ENCODE peak calls at places on chromosomes 7 and 10, in four cellular contexts. One of them, this sample, is unnamed.

GRCh38 chr10:102117391-102118159 is 2.6 kb downstream of the LDB1 start:
- DNase-seq in choroid plexus epithelial cell: peak
- DNase-seq in astrocyte of the spinal cord: peak
- DNase-seq in WERI-Rb-1: peak
- DNase-seq in this sample: peak

GRCh38 chr7:95180-95862 is 97.0 kb upstream of the FAM20C start:
- DNase-seq in WERI-Rb-1: no peak
- DNase-seq in choroid plexus epithelial cell: no peak
- DNase-seq in astrocyte of the spinal cord: peak
- DNase-seq in this sample: no peak

GRCh38 chr7:130008941-130009847 is 42.0 kb downstream of the ZC3HC1 start:
- DNase-seq in choroid plexus epithelial cell: peak
- DNase-seq in WERI-Rb-1: no peak
- DNase-seq in astrocyte of the spinal cord: peak
- DNase-seq in this sample: peak

GRCh38 chr10:45395554-45395953 is 21.5 kb downstream of the ALOX5 start:
- DNase-seq in astrocyte of the spinal cord: no peak
- DNase-seq in choroid plexus epithelial cell: no peak
- DNase-seq in WERI-Rb-1: no peak
- DNase-seq in this sample: no peak

GRCh38 chr10:21161647-21162046 is 264.5 kb upstream of the NEBL start:
- DNase-seq in astrocyte of the spinal cord: no peak
- DNase-seq in WERI-Rb-1: no peak
- DNase-seq in choroid plexus epithelial cell: no peak
- DNase-seq in this sample: no peak

GRCh38 chr10:623039-623438 is 66.4 kb downstream of the DIP2C start:
- DNase-seq in choroid plexus epithelial cell: no peak
- DNase-seq in WERI-Rb-1: no peak
- DNase-seq in astrocyte of the spinal cord: no peak
- DNase-seq in this sample: no peak

GRCh38 chr7:77426521-77427051 is 10.4 kb upstream of the GSAP start:
- DNase-seq in WERI-Rb-1: no peak
- DNase-seq in choroid plexus epithelial cell: peak
- DNase-seq in astrocyte of the spinal cord: peak
- DNase-seq in this sample: peak

GRCh38 chr7:77935652-77936348 is 137.2 kb downstream of the PHTF2 start:
- DNase-seq in WERI-Rb-1: no peak
- DNase-seq in astrocyte of the spinal cord: no peak
- DNase-seq in choroid plexus epithelial cell: peak
- DNase-seq in this sample: no peak

GRCh38 chr7:21671859-21672258 is 129.0 kb downstream of the DNAH11 start:
- DNase-seq in WERI-Rb-1: no peak
- DNase-seq in choroid plexus epithelial cell: no peak
- DNase-seq in astrocyte of the spinal cord: no peak
- DNase-seq in this sample: no peak

GRCh38 chr10:86703176-86703575 is 34.9 kb downstream of the LDB3 start:
- DNase-seq in WERI-Rb-1: no peak
- DNase-seq in astrocyte of the spinal cord: no peak
- DNase-seq in choroid plexus epithelial cell: no peak
- DNase-seq in this sample: no peak

GRCh38 chr7:111735661-111736323 is 173.5 kb upstream of the IMMP2L start:
- DNase-seq in astrocyte of the spinal cord: peak
- DNase-seq in choroid plexus epithelial cell: peak
- DNase-seq in WERI-Rb-1: peak
- DNase-seq in this sample: peak

GRCh38 chr10:132724436-132724835 is 61.5 kb downstream of the NKX6-2 start:
- DNase-seq in choroid plexus epithelial cell: peak
- DNase-seq in WERI-Rb-1: no peak
- DNase-seq in astrocyte of the spinal cord: peak
- DNase-seq in this sample: no peak

GRCh38 chr10:98077223-98077622 is 46.8 kb upstream of the CRTAC1 start:
- DNase-seq in choroid plexus epithelial cell: no peak
- DNase-seq in WERI-Rb-1: no peak
- DNase-seq in astrocyte of the spinal cord: no peak
- DNase-seq in this sample: peak

GRCh38 chr7:2032030-2032875 is 200.5 kb downstream of the MAD1L1 start:
- DNase-seq in choroid plexus epithelial cell: peak
- DNase-seq in astrocyte of the spinal cord: peak
- DNase-seq in WERI-Rb-1: no peak
- DNase-seq in this sample: no peak

DNA sequence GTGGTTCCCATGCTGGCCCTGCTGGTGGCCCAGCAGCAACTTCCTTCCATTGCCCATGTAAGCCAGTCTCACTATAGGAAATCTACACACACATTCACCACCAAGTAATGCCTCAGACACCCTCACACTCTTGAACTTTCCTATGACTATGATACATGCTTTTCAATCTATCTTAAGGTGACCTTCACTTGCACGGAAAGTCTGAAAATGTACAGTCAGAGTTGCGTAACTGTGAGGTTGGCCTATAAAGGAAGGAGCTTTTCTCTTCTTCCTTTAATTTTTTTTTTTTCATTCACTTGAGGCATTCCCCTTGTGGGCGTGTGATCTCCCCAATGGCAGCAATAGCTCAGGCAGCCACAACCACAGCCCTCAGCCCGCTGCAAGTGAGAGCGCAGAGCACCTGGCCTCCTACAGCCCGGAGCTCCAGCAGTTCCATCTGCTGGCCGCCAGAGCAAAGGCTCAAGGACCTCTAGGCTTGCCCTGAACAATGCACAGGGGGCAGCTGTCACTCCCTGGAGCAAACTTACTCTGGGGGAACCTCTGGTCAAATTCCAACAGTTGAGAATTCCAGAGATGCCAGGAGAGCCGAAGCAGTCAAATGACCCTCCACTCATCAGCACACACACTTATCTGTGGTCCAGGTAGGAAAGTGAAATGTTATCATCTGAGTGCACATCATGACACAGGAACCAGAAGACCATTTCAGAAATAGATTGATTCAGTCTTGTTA is 123.1 kb upstream of the ADO start:
- DNase-seq in WERI-Rb-1: no peak
- DNase-seq in choroid plexus epithelial cell: peak
- DNase-seq in astrocyte of the spinal cord: no peak
- DNase-seq in this sample: peak
- TF ChIP-seq CTCF in WERI-Rb-1: peak
- TF ChIP-seq CTCF in choroid plexus epithelial cell: no peak
- TF ChIP-seq CTCF in astrocyte of the spinal cord: no peak
- TF ChIP-seq CTCF in this sample: no peak

GRCh38 chr10:28294809-28295208 is 8.1 kb downstream of the MPP7 start:
- DNase-seq in WERI-Rb-1: no peak
- DNase-seq in choroid plexus epithelial cell: no peak
- DNase-seq in astrocyte of the spinal cord: no peak
- DNase-seq in this sample: no peak

GRCh38 chr10:28294169-28294532 is 8.7 kb downstream of the MPP7 start:
- DNase-seq in astrocyte of the spinal cord: no peak
- DNase-seq in WERI-Rb-1: no peak
- DNase-seq in choroid plexus epithelial cell: no peak
- DNase-seq in this sample: no peak

GRCh38 chr10:28291881-28292297 is 11.0 kb downstream of the MPP7 start:
- DNase-seq in choroid plexus epithelial cell: peak
- DNase-seq in WERI-Rb-1: no peak
- DNase-seq in astrocyte of the spinal cord: peak
- DNase-seq in this sample: peak

GRCh38 chr10:28295346-28295745 is 7.5 kb downstream of the MPP7 start:
- DNase-seq in WERI-Rb-1: no peak
- DNase-seq in astrocyte of the spinal cord: no peak
- DNase-seq in choroid plexus epithelial cell: no peak
- DNase-seq in this sample: no peak

GRCh38 chr10:28293238-28294168 is 9.4 kb downstream of the MPP7 start:
- DNase-seq in astrocyte of the spinal cord: no peak
- DNase-seq in choroid plexus epithelial cell: peak
- DNase-seq in WERI-Rb-1: no peak
- DNase-seq in this sample: peak
- H3K4me3 ChIP-seq in astrocyte of the spinal cord: no peak
- H3K4me3 ChIP-seq in choroid plexus epithelial cell: no peak
- H3K4me3 ChIP-seq in WERI-Rb-1: no peak
- H3K4me3 ChIP-seq in this sample: no peak

DNA sequence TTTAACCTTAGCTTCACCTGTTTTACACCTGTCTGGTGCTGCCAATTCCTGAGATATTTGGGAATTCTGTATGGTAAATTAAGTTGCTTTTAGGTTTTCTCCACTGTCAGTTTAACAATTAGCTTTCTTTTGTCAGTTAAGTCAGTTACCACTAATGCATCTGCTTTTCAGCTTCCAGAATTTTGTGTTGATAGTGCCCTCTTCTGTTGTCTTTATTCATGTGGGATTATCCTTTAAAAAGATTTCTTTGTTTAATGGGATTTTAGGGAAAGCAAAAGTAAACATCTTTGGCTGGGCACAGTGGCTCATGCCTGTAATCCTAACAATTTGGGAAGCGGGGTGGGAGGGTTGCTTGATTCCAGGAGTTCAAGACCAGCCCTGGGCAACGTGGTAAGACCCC is 8.1 kb downstream of the TFAM start:
- DNase-seq in WERI-Rb-1: no peak
- DNase-seq in choroid plexus epithelial cell: peak
- DNase-seq in astrocyte of the spinal cord: no peak
- DNase-seq in this sample: no peak
- TF ChIP-seq CTCF in WERI-Rb-1: no peak
- TF ChIP-seq CTCF in choroid plexus epithelial cell: peak
- TF ChIP-seq CTCF in astrocyte of the spinal cord: no peak
- TF ChIP-seq CTCF in this sample: no peak

DNA sequence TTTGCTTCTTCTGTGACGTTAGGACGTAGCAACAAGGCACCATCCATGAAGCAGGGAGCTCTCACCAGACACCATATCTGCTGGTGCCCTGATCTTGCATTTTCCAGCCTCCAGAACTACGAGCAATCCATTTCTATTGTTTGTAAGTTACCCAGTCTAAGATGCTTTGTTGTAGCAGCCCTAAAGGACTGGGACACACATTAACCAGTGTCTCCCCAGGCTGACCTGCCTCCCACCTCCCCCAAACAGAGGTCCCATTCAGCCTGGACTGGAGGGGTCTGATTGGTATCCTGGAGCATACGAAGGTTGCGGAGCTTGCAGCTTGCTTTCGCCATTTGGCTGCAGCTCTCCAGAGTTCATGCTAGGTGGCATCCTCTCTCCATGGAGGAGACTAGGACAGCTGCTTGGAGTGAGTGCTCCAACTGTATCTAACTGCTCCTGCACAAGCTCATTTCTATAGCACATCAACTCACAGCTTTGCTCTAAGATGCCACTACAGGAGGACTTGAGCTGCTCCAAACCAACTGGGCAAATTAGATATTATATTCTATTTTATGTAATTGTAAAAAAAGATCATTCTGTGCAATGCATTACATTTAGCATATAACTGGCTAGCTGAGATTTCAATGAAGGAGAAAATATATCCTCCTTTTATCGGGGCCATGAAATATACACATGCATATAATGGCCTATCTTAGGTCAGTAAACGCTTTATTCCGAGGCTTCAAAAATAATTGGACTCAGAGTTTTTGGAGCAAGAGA is 8.0 kb upstream of the GRK5 start:
- DNase-seq in astrocyte of the spinal cord: peak
- DNase-seq in WERI-Rb-1: peak
- DNase-seq in choroid plexus epithelial cell: peak
- DNase-seq in this sample: peak
- H3K4me3 ChIP-seq in astrocyte of the spinal cord: no peak
- H3K4me3 ChIP-seq in WERI-Rb-1: no peak
- H3K4me3 ChIP-seq in choroid plexus epithelial cell: no peak
- H3K4me3 ChIP-seq in this sample: no peak

GRCh38 chr7:73573791-73574190 is 4.6 kb downstream of the TBL2 start:
- DNase-seq in astrocyte of the spinal cord: no peak
- DNase-seq in choroid plexus epithelial cell: no peak
- DNase-seq in WERI-Rb-1: no peak
- DNase-seq in this sample: no peak
- TF ChIP-seq CTCF in astrocyte of the spinal cord: no peak
- TF ChIP-seq CTCF in choroid plexus epithelial cell: no peak
- TF ChIP-seq CTCF in WERI-Rb-1: no peak
- TF ChIP-seq CTCF in this sample: no peak

DNA sequence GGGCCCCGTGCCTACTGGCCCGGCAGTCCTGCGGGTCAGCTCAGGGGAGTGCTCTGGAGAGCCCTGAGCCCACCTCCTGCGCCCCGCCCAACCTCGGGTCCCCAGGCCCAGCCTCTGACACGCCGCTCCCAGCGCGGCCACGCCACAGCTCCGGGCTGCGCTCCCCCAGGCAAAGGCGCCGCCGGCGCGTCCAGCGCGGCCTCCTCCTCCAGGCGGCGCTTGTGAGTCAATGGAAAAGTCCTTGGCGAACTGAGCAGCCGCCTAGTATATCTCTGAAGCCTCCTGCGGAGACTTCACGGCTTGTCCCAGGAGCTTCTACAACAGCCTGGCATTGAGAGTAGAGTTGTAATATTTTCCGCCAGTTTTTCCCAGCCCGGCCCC is 29.5 kb upstream of the BMS1 start:
- DNase-seq in astrocyte of the spinal cord: peak
- DNase-seq in choroid plexus epithelial cell: peak
- DNase-seq in WERI-Rb-1: peak
- DNase-seq in this sample: peak
- H3K4me3 ChIP-seq in astrocyte of the spinal cord: peak
- H3K4me3 ChIP-seq in choroid plexus epithelial cell: peak
- H3K4me3 ChIP-seq in WERI-Rb-1: peak
- H3K4me3 ChIP-seq in this sample: peak

GRCh38 chr7:107294182-107294581 is 125.4 kb downstream of the HBP1 start:
- DNase-seq in choroid plexus epithelial cell: no peak
- DNase-seq in astrocyte of the spinal cord: no peak
- DNase-seq in WERI-Rb-1: no peak
- DNase-seq in this sample: no peak

GRCh38 chr7:107286751-107287621 is 118.2 kb downstream of the HBP1 start:
- DNase-seq in WERI-Rb-1: no peak
- DNase-seq in choroid plexus epithelial cell: no peak
- DNase-seq in astrocyte of the spinal cord: no peak
- DNase-seq in this sample: no peak

GRCh38 chr7:107291434-107291833 is 122.6 kb downstream of the HBP1 start:
- DNase-seq in WERI-Rb-1: no peak
- DNase-seq in choroid plexus epithelial cell: no peak
- DNase-seq in astrocyte of the spinal cord: no peak
- DNase-seq in this sample: peak
- TF ChIP-seq CTCF in WERI-Rb-1: no peak
- TF ChIP-seq CTCF in choroid plexus epithelial cell: no peak
- TF ChIP-seq CTCF in astrocyte of the spinal cord: no peak
- TF ChIP-seq CTCF in this sample: no peak